ENCODE peak calls at places on chromosomes 13 and 19, in seven cellular contexts. One of them, this sample, is unnamed.

GRCh38 chr19:5090780-5091575 is 122.1 kb downstream of the KDM4B start:
- DNase-seq in RWPE1: no peak
- DNase-seq in astrocyte of the spinal cord: peak; percentile 44
- DNase-seq in foreskin fibroblast: peak; percentile 64
- DNase-seq in thyroid gland: peak; percentile 80
- DNase-seq in BJ: peak; percentile 17
- DNase-seq in mesothelial cell of epicardium: peak; percentile 63
- DNase-seq in this sample: no peak

GRCh38 chr19:375395-376110 is 31.0 kb upstream of the MIER2 start:
- DNase-seq in astrocyte of the spinal cord: no peak
- DNase-seq in foreskin fibroblast: no peak
- DNase-seq in RWPE1: no peak
- DNase-seq in thyroid gland: no peak
- DNase-seq in mesothelial cell of epicardium: no peak
- DNase-seq in BJ: no peak
- DNase-seq in this sample: peak; percentile 81

GRCh38 chr19:43807651-43808050 is 5.4 kb upstream of the LYPD5 start:
- DNase-seq in foreskin fibroblast: no peak
- DNase-seq in mesothelial cell of epicardium: no peak
- DNase-seq in astrocyte of the spinal cord: no peak
- DNase-seq in RWPE1: no peak
- DNase-seq in BJ: no peak
- DNase-seq in thyroid gland: no peak
- DNase-seq in this sample: no peak

GRCh38 chr19:34126966-34127365 is 45.3 kb upstream of the LSM14A start:
- DNase-seq in thyroid gland: no peak
- DNase-seq in mesothelial cell of epicardium: no peak
- DNase-seq in BJ: no peak
- DNase-seq in foreskin fibroblast: no peak
- DNase-seq in RWPE1: no peak
- DNase-seq in astrocyte of the spinal cord: no peak
- DNase-seq in this sample: no peak

GRCh38 chr19:46081928-46082727 is 41.3 kb upstream of the IGFL4 start:
- DNase-seq in thyroid gland: peak; percentile 20
- DNase-seq in BJ: no peak
- DNase-seq in mesothelial cell of epicardium: peak; percentile 58
- DNase-seq in foreskin fibroblast: peak; percentile 76
- DNase-seq in astrocyte of the spinal cord: peak; percentile 65
- DNase-seq in RWPE1: peak; percentile 46
- DNase-seq in this sample: no peak

GRCh38 chr13:44267966-44268365 is 105.7 kb upstream of the SERP2 start:
- DNase-seq in mesothelial cell of epicardium: no peak
- DNase-seq in astrocyte of the spinal cord: peak; percentile 81
- DNase-seq in thyroid gland: no peak
- DNase-seq in foreskin fibroblast: peak; percentile 66
- DNase-seq in BJ: no peak
- DNase-seq in RWPE1: peak; percentile 80
- DNase-seq in this sample: no peak

GRCh38 chr19:8401981-8402411 is 11.1 kb upstream of the MARCHF2 start:
- DNase-seq in RWPE1: no peak
- DNase-seq in mesothelial cell of epicardium: no peak
- DNase-seq in foreskin fibroblast: no peak
- DNase-seq in BJ: no peak
- DNase-seq in astrocyte of the spinal cord: no peak
- DNase-seq in thyroid gland: no peak
- DNase-seq in this sample: no peak

GRCh38 chr13:25375727-25376358 is 4.1 kb downstream of the ATP8A2 start:
- DNase-seq in mesothelial cell of epicardium: no peak
- DNase-seq in RWPE1: peak; percentile 46
- DNase-seq in thyroid gland: no peak
- DNase-seq in astrocyte of the spinal cord: peak; percentile 48
- DNase-seq in foreskin fibroblast: peak; percentile 62
- DNase-seq in BJ: no peak
- DNase-seq in this sample: no peak

GRCh38 chr13:109369357-109370052 is 416.9 kb downstream of the IRS2 start:
- DNase-seq in astrocyte of the spinal cord: no peak
- DNase-seq in foreskin fibroblast: no peak
- DNase-seq in RWPE1: no peak
- DNase-seq in mesothelial cell of epicardium: no peak
- DNase-seq in thyroid gland: no peak
- DNase-seq in BJ: no peak
- DNase-seq in this sample: no peak

GRCh38 chr19:3055741-3056453 is 6.4 kb downstream of the TLE5 start:
- DNase-seq in foreskin fibroblast: no peak
- DNase-seq in BJ: no peak
- DNase-seq in mesothelial cell of epicardium: peak; percentile 78
- DNase-seq in thyroid gland: peak; percentile 95
- DNase-seq in RWPE1: peak; percentile 91
- DNase-seq in astrocyte of the spinal cord: no peak
- DNase-seq in this sample: no peak

GRCh38 chr19:43533546-43534304 is 737 bp downstream of the ZNF575 start:
- DNase-seq in astrocyte of the spinal cord: peak; percentile 100
- DNase-seq in mesothelial cell of epicardium: peak; percentile 99
- DNase-seq in thyroid gland: peak; percentile 99
- DNase-seq in foreskin fibroblast: peak; percentile 100
- DNase-seq in BJ: peak; percentile 99
- DNase-seq in RWPE1: peak; percentile 98
- DNase-seq in this sample: peak; percentile 99

GRCh38 chr19:16920816-16921529 is 32.2 kb downstream of the F2RL3 start:
- DNase-seq in BJ: no peak
- DNase-seq in foreskin fibroblast: peak; percentile 79
- DNase-seq in RWPE1: peak; percentile 89
- DNase-seq in mesothelial cell of epicardium: no peak
- DNase-seq in thyroid gland: no peak
- DNase-seq in astrocyte of the spinal cord: peak; percentile 85
- DNase-seq in this sample: no peak

DNA sequence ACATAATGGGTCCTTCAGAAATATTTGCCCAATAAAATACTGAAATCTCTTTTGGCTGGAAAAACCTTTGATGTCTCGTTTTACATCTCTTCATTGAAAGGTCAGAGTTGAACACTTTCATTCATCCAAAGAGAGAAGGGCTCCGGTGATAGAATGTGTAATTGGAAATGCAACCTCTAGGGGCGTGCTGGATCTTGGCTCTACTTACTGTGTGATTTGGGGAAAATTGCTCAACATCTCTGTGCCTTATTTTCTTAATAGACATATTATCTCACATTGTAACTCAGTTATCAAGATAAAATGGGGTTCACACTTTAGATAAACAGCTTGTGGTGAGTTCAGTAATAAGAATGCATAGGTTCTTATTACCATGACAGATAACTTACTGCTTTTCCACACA is 1444.1 kb downstream of the SLITRK5 start:
- DNase-seq in mesothelial cell of epicardium: no peak
- DNase-seq in astrocyte of the spinal cord: no peak
- DNase-seq in thyroid gland: no peak
- DNase-seq in BJ: no peak
- DNase-seq in foreskin fibroblast: no peak
- DNase-seq in RWPE1: no peak
- DNase-seq in this sample: no peak
- TF ChIP-seq CTCF in mesothelial cell of epicardium: peak; percentile 49
- TF ChIP-seq CTCF in astrocyte of the spinal cord: peak; percentile 2
- TF ChIP-seq CTCF in thyroid gland: no peak
- TF ChIP-seq CTCF in BJ: no peak
- TF ChIP-seq CTCF in foreskin fibroblast: no peak
- TF ChIP-seq CTCF in RWPE1: no peak
- TF ChIP-seq CTCF in this sample: peak; percentile 19

GRCh38 chr19:37654118-37654517 is 1.1 kb downstream of the ZFP30 start:
- DNase-seq in astrocyte of the spinal cord: peak; percentile 24
- DNase-seq in BJ: no peak
- DNase-seq in RWPE1: peak; percentile 9
- DNase-seq in thyroid gland: no peak
- DNase-seq in mesothelial cell of epicardium: no peak
- DNase-seq in foreskin fibroblast: peak; percentile 6
- DNase-seq in this sample: no peak
- TF ChIP-seq CTCF in astrocyte of the spinal cord: no peak
- TF ChIP-seq CTCF in BJ: no peak
- TF ChIP-seq CTCF in RWPE1: no peak
- TF ChIP-seq CTCF in thyroid gland: no peak
- TF ChIP-seq CTCF in mesothelial cell of epicardium: no peak
- TF ChIP-seq CTCF in foreskin fibroblast: no peak
- TF ChIP-seq CTCF in this sample: no peak

GRCh38 chr19:11381535-11382369 is 2.4 kb downstream of the EPOR start:
- DNase-seq in mesothelial cell of epicardium: peak; percentile 65
- DNase-seq in thyroid gland: no peak
- DNase-seq in BJ: no peak
- DNase-seq in foreskin fibroblast: peak; percentile 97
- DNase-seq in astrocyte of the spinal cord: peak; percentile 80
- DNase-seq in RWPE1: peak; percentile 95
- DNase-seq in this sample: peak; percentile 84
- TF ChIP-seq CTCF in mesothelial cell of epicardium: no peak
- TF ChIP-seq CTCF in thyroid gland: no peak
- TF ChIP-seq CTCF in BJ: peak; percentile 28
- TF ChIP-seq CTCF in foreskin fibroblast: no peak
- TF ChIP-seq CTCF in astrocyte of the spinal cord: no peak
- TF ChIP-seq CTCF in RWPE1: no peak
- TF ChIP-seq CTCF in this sample: no peak

GRCh38 chr19:9849786-9850185 is 14.7 kb downstream of the PIN1 start:
- DNase-seq in astrocyte of the spinal cord: no peak
- DNase-seq in foreskin fibroblast: no peak
- DNase-seq in BJ: no peak
- DNase-seq in mesothelial cell of epicardium: no peak
- DNase-seq in RWPE1: no peak
- DNase-seq in thyroid gland: no peak
- DNase-seq in this sample: no peak

GRCh38 chr19:9848761-9849160 is 13.6 kb downstream of the PIN1 start:
- DNase-seq in astrocyte of the spinal cord: no peak
- DNase-seq in mesothelial cell of epicardium: no peak
- DNase-seq in thyroid gland: no peak
- DNase-seq in foreskin fibroblast: no peak
- DNase-seq in BJ: no peak
- DNase-seq in RWPE1: no peak
- DNase-seq in this sample: no peak

GRCh38 chr19:9847087-9847671 is 12.1 kb downstream of the PIN1 start:
- DNase-seq in astrocyte of the spinal cord: peak; percentile 88
- DNase-seq in RWPE1: peak; percentile 80
- DNase-seq in foreskin fibroblast: peak; percentile 97
- DNase-seq in thyroid gland: no peak
- DNase-seq in BJ: peak; percentile 66
- DNase-seq in mesothelial cell of epicardium: no peak
- DNase-seq in this sample: peak; percentile 90

GRCh38 chr19:9850235-9850959 is 15.3 kb downstream of the PIN1 start:
- DNase-seq in RWPE1: no peak
- DNase-seq in BJ: no peak
- DNase-seq in astrocyte of the spinal cord: no peak
- DNase-seq in foreskin fibroblast: no peak
- DNase-seq in thyroid gland: no peak
- DNase-seq in mesothelial cell of epicardium: no peak
- DNase-seq in this sample: no peak

DNA sequence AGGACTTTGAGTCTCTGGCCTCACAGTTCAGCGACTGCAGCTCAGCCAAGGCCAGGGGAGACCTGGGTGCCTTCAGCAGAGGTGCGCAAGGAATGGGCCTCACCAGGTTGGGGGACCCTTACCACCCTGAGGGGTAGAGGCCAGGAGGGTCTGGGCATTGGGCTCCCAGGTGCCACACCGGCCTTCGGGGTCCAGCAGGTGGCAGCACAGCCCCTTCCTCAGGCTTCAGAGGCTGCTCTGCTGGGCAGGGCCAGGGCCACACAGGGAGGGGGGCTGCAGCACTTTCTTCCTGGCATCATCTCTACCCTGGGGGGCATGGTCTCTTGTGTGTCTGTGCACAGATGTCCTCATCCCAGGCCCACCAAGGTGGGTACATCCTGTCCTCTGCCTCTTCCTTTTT is 12.9 kb downstream of the PIN1 start:
- DNase-seq in RWPE1: no peak
- DNase-seq in thyroid gland: no peak
- DNase-seq in BJ: no peak
- DNase-seq in astrocyte of the spinal cord: no peak
- DNase-seq in mesothelial cell of epicardium: no peak
- DNase-seq in foreskin fibroblast: no peak
- DNase-seq in this sample: no peak
- TF ChIP-seq CTCF in RWPE1: peak; percentile 24
- TF ChIP-seq CTCF in thyroid gland: peak; percentile 28
- TF ChIP-seq CTCF in BJ: peak; percentile 39
- TF ChIP-seq CTCF in astrocyte of the spinal cord: peak; percentile 45
- TF ChIP-seq CTCF in mesothelial cell of epicardium: no peak
- TF ChIP-seq CTCF in foreskin fibroblast: peak; percentile 34
- TF ChIP-seq CTCF in this sample: peak; percentile 58

GRCh38 chr19:10634881-10635463 is 9.6 kb downstream of the SLC44A2 start:
- DNase-seq in mesothelial cell of epicardium: no peak
- DNase-seq in foreskin fibroblast: no peak
- DNase-seq in RWPE1: no peak
- DNase-seq in thyroid gland: no peak
- DNase-seq in astrocyte of the spinal cord: no peak
- DNase-seq in BJ: no peak
- DNase-seq in this sample: no peak
- TF ChIP-seq CTCF in mesothelial cell of epicardium: no peak
- TF ChIP-seq CTCF in foreskin fibroblast: no peak
- TF ChIP-seq CTCF in RWPE1: no peak
- TF ChIP-seq CTCF in thyroid gland: no peak
- TF ChIP-seq CTCF in astrocyte of the spinal cord: no peak
- TF ChIP-seq CTCF in BJ: no peak
- TF ChIP-seq CTCF in this sample: no peak

GRCh38 chr13:52969373-52969772 is 59.2 kb upstream of the OLFM4 start:
- DNase-seq in RWPE1: no peak
- DNase-seq in foreskin fibroblast: no peak
- DNase-seq in mesothelial cell of epicardium: no peak
- DNase-seq in thyroid gland: no peak
- DNase-seq in astrocyte of the spinal cord: no peak
- DNase-seq in BJ: no peak
- DNase-seq in this sample: peak; percentile 15

GRCh38 chr13:52968074-52968700 is 60.4 kb upstream of the OLFM4 start:
- DNase-seq in foreskin fibroblast: peak; percentile 33
- DNase-seq in BJ: no peak
- DNase-seq in RWPE1: peak; percentile 80
- DNase-seq in astrocyte of the spinal cord: peak; percentile 34
- DNase-seq in mesothelial cell of epicardium: peak; percentile 81
- DNase-seq in thyroid gland: peak; percentile 89
- DNase-seq in this sample: peak; percentile 80
- TF ChIP-seq CTCF in foreskin fibroblast: peak; percentile 87
- TF ChIP-seq CTCF in BJ: peak; percentile 99
- TF ChIP-seq CTCF in RWPE1: peak; percentile 91
- TF ChIP-seq CTCF in astrocyte of the spinal cord: peak; percentile 86
- TF ChIP-seq CTCF in mesothelial cell of epicardium: peak; percentile 85
- TF ChIP-seq CTCF in thyroid gland: peak; percentile 94
- TF ChIP-seq CTCF in this sample: peak; percentile 84

GRCh38 chr19:18846862-18847515 is 15.2 kb downstream of the UPF1 start:
- DNase-seq in astrocyte of the spinal cord: peak; percentile 70
- DNase-seq in BJ: no peak
- DNase-seq in RWPE1: peak; percentile 67
- DNase-seq in foreskin fibroblast: peak; percentile 95
- DNase-seq in thyroid gland: peak; percentile 76
- DNase-seq in mesothelial cell of epicardium: peak; percentile 79
- DNase-seq in this sample: peak; percentile 91

GRCh38 chr19:18843960-18844359 is 12.2 kb downstream of the UPF1 start:
- DNase-seq in BJ: no peak
- DNase-seq in RWPE1: no peak
- DNase-seq in astrocyte of the spinal cord: peak; percentile 32
- DNase-seq in mesothelial cell of epicardium: no peak
- DNase-seq in thyroid gland: no peak
- DNase-seq in foreskin fibroblast: no peak
- DNase-seq in this sample: no peak

GRCh38 chr19:18845961-18846360 is 14.2 kb downstream of the UPF1 start:
- DNase-seq in foreskin fibroblast: no peak
- DNase-seq in thyroid gland: no peak
- DNase-seq in RWPE1: no peak
- DNase-seq in astrocyte of the spinal cord: no peak
- DNase-seq in BJ: no peak
- DNase-seq in mesothelial cell of epicardium: no peak
- DNase-seq in this sample: no peak

GRCh38 chr19:18842166-18842565 is 10.4 kb downstream of the UPF1 start:
- DNase-seq in BJ: no peak
- DNase-seq in RWPE1: no peak
- DNase-seq in foreskin fibroblast: no peak
- DNase-seq in mesothelial cell of epicardium: no peak
- DNase-seq in astrocyte of the spinal cord: no peak
- DNase-seq in thyroid gland: no peak
- DNase-seq in this sample: no peak

GRCh38 chr19:18844806-18845329 is 13.1 kb downstream of the UPF1 start:
- DNase-seq in RWPE1: no peak
- DNase-seq in foreskin fibroblast: no peak
- DNase-seq in thyroid gland: no peak
- DNase-seq in mesothelial cell of epicardium: no peak
- DNase-seq in astrocyte of the spinal cord: no peak
- DNase-seq in BJ: no peak
- DNase-seq in this sample: peak; percentile 80
- TF ChIP-seq CTCF in RWPE1: no peak
- TF ChIP-seq CTCF in foreskin fibroblast: no peak
- TF ChIP-seq CTCF in thyroid gland: no peak
- TF ChIP-seq CTCF in mesothelial cell of epicardium: no peak
- TF ChIP-seq CTCF in astrocyte of the spinal cord: no peak
- TF ChIP-seq CTCF in BJ: no peak
- TF ChIP-seq CTCF in this sample: no peak